ENCODE peak calls at places on chromosomes 5 and 9, in nine cellular contexts. E is effector memory CD4-positive, alpha-beta T cell; A is stimulated activated CD8-positive, alpha-beta memory T cell treated with anti-CD3 and anti-CD28 coated beads, Interleukin-7, amount 100 ng/mL, for 24 hours; B is cardiac muscle cell; H is activated CD4-positive, alpha-beta T cell treated with anti-CD3 and anti-CD28 coated beads, Interleukin-2, amount 50 U/mL, for 1 hour; R is M059J; X is CD8-positive, alpha-beta memory T cell; Y is natural killer cell; Q is T47D. F is an unnamed sample.

GRCh38 chr5:128757560-128757959 is 207.7 kb upstream of the SLC27A6 start:
- DNase-seq in Q (no peak), E (no peak), H (no peak), B (no peak), X (no peak), Y (no peak), R (no peak), A (no peak), F (no peak)

GRCh38 chr5:133123297-133123696 is 71.5 kb downstream of the HSPA4 start:
- DNase-seq in Q (no peak), B (no peak), X (no peak), E (no peak), H (no peak), Y (no peak), R (no peak), A (no peak), F (no peak)

GRCh38 chr5:112960316-112960715 is 16.3 kb upstream of the DCP2 start:
- DNase-seq in A (no peak), X (no peak), Y (no peak), R (no peak), Q (no peak), H (no peak), B (no peak), E (no peak), F (no peak)

GRCh38 chr5:56837386-56837785 is 22.0 kb downstream of the MAP3K1 start:
- DNase-seq in X (no peak), H (no peak), A (no peak), R (no peak), E (no peak), Q (no peak), Y (no peak), B (no peak), F (no peak)

GRCh38 chr5:43168175-43168574 is 23.9 kb upstream of the NIM1K start:
- DNase-seq in Y (no peak), A (no peak), X (no peak), R (peak), B (no peak), H (no peak), E (no peak), Q (no peak), F (no peak)

GRCh38 chr9:89313842-89314241 is 2.8 kb downstream of the CKS2 start:
- DNase-seq in R (peak), X (no peak), Y (no peak), Q (no peak), H (no peak), B (no peak), A (no peak), E (no peak), F (no peak)

GRCh38 chr5:111668713-111669112 is 88.3 kb downstream of the NREP start:
- DNase-seq in A (no peak), B (no peak), R (peak), Y (no peak), H (no peak), Q (no peak), E (no peak), X (no peak), F (no peak)

GRCh38 chr9:107312651-107313050 is 29.6 kb downstream of the RAD23B start:
- DNase-seq in Q (no peak), R (no peak), B (peak), H (no peak), Y (no peak), X (no peak), E (no peak), A (no peak), F (no peak)

GRCh38 chr5:39619161-39619818 is 194.5 kb upstream of the DAB2 start:
- DNase-seq in R (no peak), X (no peak), B (no peak), H (no peak), Q (no peak), E (no peak), A (no peak), Y (no peak), F (no peak)

GRCh38 chr9:13810510-13810909 is 503.4 kb downstream of the NFIB start:
- DNase-seq in E (no peak), H (no peak), Y (no peak), X (no peak), Q (no peak), A (no peak), B (no peak), R (peak), F (no peak)

GRCh38 chr5:111493031-111493430 is 19.3 kb downstream of the STARD4 start:
- DNase-seq in A (no peak), R (no peak), Q (no peak), Y (no peak), H (no peak), B (no peak), E (no peak), X (no peak), F (no peak)

GRCh38 chr9:91465420-91465819 is 41.8 kb upstream of the NFIL3 start:
- DNase-seq in Q (no peak), H (no peak), Y (no peak), R (peak), X (no peak), A (no peak), E (no peak), B (no peak), F (no peak)

GRCh38 chr5:10442581-10442980 is 902 bp downstream of the ROPN1L start:
- DNase-seq in Q (no peak), H (no peak), E (no peak), R (peak), B (no peak), A (no peak), Y (no peak), X (no peak), F (no peak)

GRCh38 chr9:112012026-112012902 is 115.7 kb downstream of the UGCG start:
- DNase-seq in Q (peak), A (no peak), E (no peak), X (no peak), H (no peak), Y (no peak), B (no peak), R (peak), F (peak)

GRCh38 chr5:167916706-167917105 is 374.7 kb upstream of the WWC1 start:
- DNase-seq in Q (no peak), A (no peak), B (no peak), X (no peak), E (no peak), R (peak), Y (no peak), H (no peak), F (no peak)